ENCODE peak calls at places on chromosomes 16 and 17, in five cellular contexts. J, X, P, E and O are unnamed samples.

GRCh38 chr16:88298166-88298881 is 84.4 kb upstream of the ZNF469 start:
- DNase-seq in J (no peak), E (peak), P (no peak), X (no peak), O (no peak)

GRCh38 chr17:78972507-78973105 is 7.1 kb downstream of the LGALS3BP start:
- DNase-seq in E (peak), X (no peak), P (no peak), J (no peak), O (no peak)

GRCh38 chr16:2467301-2468141 is 3.6 kb upstream of the NTN3 start:
- DNase-seq in E (peak), X (peak), P (no peak), J (peak), O (peak)

GRCh38 chr16:12289175-12290063 is 312.9 kb downstream of the SNX29 start:
- DNase-seq in J (no peak), X (no peak), P (no peak), E (no peak), O (no peak)

GRCh38 chr17:17191346-17191792 is 14.8 kb downstream of the PLD6 start:
- DNase-seq in X (no peak), E (peak), J (no peak), P (no peak), O (no peak)

GRCh38 chr17:9959377-9959981 is 54.4 kb upstream of the RCVRN start:
- DNase-seq in X (peak), E (peak), P (no peak), J (peak), O (peak)

GRCh38 chr16:7513429-7513828 is 180.8 kb downstream of the RBFOX1 start:
- DNase-seq in X (no peak), P (no peak), E (no peak), J (no peak), O (no peak)

GRCh38 chr17:51499906-51500305 is 239.6 kb downstream of the UTP18 start:
- DNase-seq in J (no peak), P (no peak), E (no peak), X (no peak), O (no peak)

GRCh38 chr16:73058616-73059409 is 10.9 kb upstream of the ZFHX3 start:
- DNase-seq in X (no peak), J (peak), P (no peak), E (peak), O (no peak)